ENCODE peak calls at places on chromosomes 6 and 20, in six cellular contexts. T is neural progenitor cell, Y is trophoblast cell, J is fibroblast of lung, F is OCI-LY7, E is K562. I is an unnamed sample.
A peak's percentile ranks its signal among the peaks of the same experiment; 100 is the strongest.

GRCh38 chr20:35264755-35265154 is 13.2 kb downstream of the MMP24OS start:
- DNase-seq in T (no peak), F (no peak), Y (peak; percentile 90), E (no peak), J (peak; percentile 59), I (no peak)

GRCh38 chr6:39280247-39280731 is 33.9 kb downstream of the KCNK17 start:
- DNase-seq in T (no peak), F (no peak), Y (no peak), J (no peak), E (peak; percentile 42), I (no peak)

GRCh38 chr20:58555078-58555765 is 40.0 kb upstream of the APCDD1L start:
- DNase-seq in Y (no peak), F (no peak), J (peak; percentile 93), T (no peak), E (no peak), I (no peak)

GRCh38 chr20:39446397-39446796 is 484.3 kb downstream of the DHX35 start:
- DNase-seq in F (no peak), E (no peak), J (no peak), T (no peak), Y (no peak), I (no peak)

GRCh38 chr20:20014659-20015058 is 2.5 kb upstream of the NAA20 start:
- DNase-seq in J (no peak), T (no peak), Y (no peak), F (no peak), E (no peak), I (no peak)

GRCh38 chr20:3919352-3919751 is 30.2 kb downstream of the PANK2 start:
- DNase-seq in F (no peak), Y (no peak), E (no peak), T (no peak), J (peak; percentile 36), I (no peak)

GRCh38 chr6:5728726-5729434 is 277.8 kb downstream of the NRN1 start:
- DNase-seq in T (no peak), E (no peak), J (peak; percentile 78), F (peak; percentile 4), Y (no peak), I (peak; percentile 48)

GRCh38 chr20:25288291-25289181 is 40.7 kb downstream of the PYGB start:
- DNase-seq in J (no peak), T (no peak), E (no peak), Y (no peak), F (peak; percentile 40), I (no peak)

GRCh38 chr20:34562643-34563042 is 4.1 kb downstream of the MAP1LC3A start:
- DNase-seq in T (peak; percentile 59), E (peak; percentile 32), J (peak; percentile 6), F (peak; percentile 23), Y (no peak), I (peak; percentile 71)

GRCh38 chr6:57040011-57040410 is 6.5 kb upstream of the KIAA1586 start:
- DNase-seq in F (peak; percentile 40), Y (no peak), E (no peak), J (no peak), T (peak; percentile 17), I (peak; percentile 56)

GRCh38 chr6:33746036-33746600 is 587 bp downstream of the IP6K3 start:
- DNase-seq in T (peak; percentile 57), E (peak; percentile 36), J (peak; percentile 56), F (no peak), Y (no peak), I (no peak)

GRCh38 chr6:100452998-100453397 is 11.7 kb downstream of the SIM1 start:
- DNase-seq in E (no peak), Y (no peak), F (no peak), T (no peak), J (no peak), I (no peak)

GRCh38 chr20:51489611-51490010 is 52.9 kb downstream of the NFATC2 start:
- DNase-seq in Y (no peak), T (no peak), J (peak; percentile 58), F (no peak), E (no peak), I (no peak)

GRCh38 chr6:14222956-14223355 is 105.4 kb downstream of the CD83 start:
- DNase-seq in E (no peak), Y (no peak), J (no peak), F (no peak), T (peak; percentile 49), I (no peak)

GRCh38 chr20:57688864-57689263 is 21.0 kb downstream of the PMEPA1 start:
- DNase-seq in Y (no peak), E (no peak), J (no peak), T (no peak), F (no peak), I (no peak)

GRCh38 chr20:4026093-4026601 is 10.8 kb upstream of the RNF24 start:
- DNase-seq in T (peak; percentile 26), F (no peak), Y (no peak), E (peak; percentile 22), J (peak; percentile 84), I (no peak)

GRCh38 chr20:46999821-47000465 is 105.3 kb downstream of the EYA2 start:
- DNase-seq in T (no peak), J (no peak), E (no peak), Y (no peak), F (peak; percentile 90), I (peak; percentile 86)

GRCh38 chr6:110949679-110950285 is 8.7 kb upstream of the GTF3C6 start:
- DNase-seq in F (peak; percentile 57), T (no peak), J (peak; percentile 19), Y (no peak), E (no peak), I (peak; percentile 78)

GRCh38 chr6:149888659-149889058 is 9.3 kb downstream of the RAET1E start:
- DNase-seq in J (peak; percentile 35), Y (no peak), E (no peak), F (no peak), T (no peak), I (no peak)

GRCh38 chr6:42090819-42091717 is 40.7 kb downstream of the TAF8 start:
- DNase-seq in J (no peak), T (no peak), Y (no peak), E (no peak), F (no peak), I (no peak)

GRCh38 chr20:1122388-1123315 is 4.2 kb downstream of the PSMF1 start:
- DNase-seq in F (no peak), T (no peak), Y (no peak), J (peak; percentile 31), E (no peak), I (no peak)

GRCh38 chr20:21453676-21454075 is 56.4 kb upstream of the NKX2-4 start:
- DNase-seq in T (no peak), E (no peak), J (no peak), F (no peak), Y (no peak), I (no peak)

GRCh38 chr6:137044366-137045220 is at the start of gene IL20RA:
- DNase-seq in T (peak; percentile 57), F (no peak), Y (peak; percentile 51), E (no peak), J (peak; percentile 14), I (no peak)

GRCh38 chr20:2005831-2006426 is 12.1 kb upstream of the PDYN start:
- DNase-seq in T (peak; percentile 93), E (peak; percentile 62), F (peak; percentile 56), Y (peak; percentile 59), J (peak; percentile 36), I (peak; percentile 92)

GRCh38 chr6:169454204-169454871 is 200.7 kb upstream of the THBS2 start:
- DNase-seq in F (no peak), Y (peak; percentile 88), E (peak; percentile 43), J (peak; percentile 68), T (no peak), I (no peak)

GRCh38 chr6:169451065-169451840 is 197.6 kb upstream of the THBS2 start:
- DNase-seq in T (no peak), F (no peak), Y (peak; percentile 70), E (no peak), J (no peak), I (no peak)

GRCh38 chr6:169453221-169453620 is 199.6 kb upstream of the THBS2 start:
- DNase-seq in J (no peak), E (no peak), Y (no peak), T (no peak), F (no peak), I (no peak)

GRCh38 chr6:169452117-169452868 is 198.6 kb upstream of the THBS2 start:
- DNase-seq in F (no peak), Y (peak; percentile 89), T (no peak), J (peak; percentile 90), E (peak; percentile 69), I (no peak)

GRCh38 chr6:169452869-169453186 is 199.2 kb upstream of the THBS2 start:
- DNase-seq in T (no peak), E (no peak), F (no peak), Y (no peak), J (no peak), I (no peak)
- H3K4me2 ChIP-seq in T (no peak overlapping the region), E (peak overlapping the region; percentile 86), F (no peak overlapping the region), Y (no peak overlapping the region), J (peak overlapping the region; percentile 95), I (no peak overlapping the region)

GRCh38 chr6:16049178-16049577 is 79.7 kb upstream of the MYLIP start:
- DNase-seq in F (no peak), Y (no peak), E (no peak), T (no peak), J (peak; percentile 23), I (no peak)

GRCh38 chr6:16043171-16044142 is 85.4 kb upstream of the MYLIP start:
- DNase-seq in F (no peak), J (no peak), Y (no peak), T (no peak), E (no peak), I (no peak)

GRCh38 chr6:16045238-16045637 is 83.6 kb upstream of the MYLIP start:
- DNase-seq in J (no peak), F (no peak), Y (no peak), E (no peak), T (no peak), I (no peak)

GRCh38 chr6:16044211-16044643 is 84.7 kb upstream of the MYLIP start:
- DNase-seq in F (no peak), T (no peak), E (no peak), J (no peak), Y (no peak), I (no peak)

GRCh38 chr6:16047435-16047834 is 81.5 kb upstream of the MYLIP start:
- DNase-seq in J (no peak), Y (no peak), T (no peak), F (no peak), E (peak; percentile 69), I (no peak)
- H3K27ac ChIP-seq in J (no peak overlapping the region), Y (no peak overlapping the region), T (no peak overlapping the region), F (no peak overlapping the region), E (peak overlapping the region; percentile 8), I (no peak overlapping the region)

DNA sequence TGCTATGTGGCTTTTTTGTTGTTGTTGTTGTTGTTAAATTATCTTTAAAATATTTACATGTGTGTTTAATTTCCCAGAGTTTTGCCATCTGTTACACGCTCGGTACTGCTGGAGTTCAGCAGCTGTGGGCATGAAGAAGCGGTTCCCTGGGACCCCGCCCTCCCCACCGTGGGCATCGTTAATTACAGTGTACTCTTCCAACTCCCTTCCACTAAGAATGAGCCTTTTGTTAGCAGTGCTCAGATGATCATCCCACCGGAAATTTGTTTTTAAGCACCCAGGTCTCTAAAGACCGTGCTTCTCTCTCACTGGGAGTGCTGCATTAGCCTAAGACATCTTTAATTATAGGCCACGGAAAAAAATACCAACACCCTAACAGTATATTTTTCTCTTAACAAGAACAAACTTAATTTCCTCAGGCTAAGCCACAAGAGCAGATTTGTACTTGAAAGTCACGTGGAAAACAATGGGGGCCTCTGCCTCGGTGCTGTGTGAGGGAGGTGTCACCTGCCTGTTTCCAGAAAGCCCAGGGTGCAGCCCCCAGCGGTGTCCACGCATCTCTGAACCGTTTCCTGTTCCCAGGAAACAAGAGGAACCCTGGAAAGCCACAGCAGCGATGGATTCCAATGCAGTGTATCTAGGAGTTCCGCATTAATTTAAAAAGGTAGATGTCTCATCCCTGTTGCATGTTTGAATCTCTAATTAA is 113.3 kb upstream of the FRMD1 start:
- DNase-seq in Y (no peak), T (peak; percentile 17), F (no peak), E (no peak), J (no peak), I (no peak)
- H3K4me2 ChIP-seq in Y (no peak overlapping the region), T (peak overlapping the region; percentile 12), F (no peak overlapping the region), E (no peak overlapping the region), J (no peak overlapping the region), I (no peak overlapping the region)

GRCh38 chr6:80143312-80143960 is 37.0 kb downstream of the BCKDHB start:
- DNase-seq in E (no peak), J (peak; percentile 88), F (no peak), Y (no peak), T (no peak), I (no peak)
- H3K27ac ChIP-seq in E (no peak overlapping the region), J (peak overlapping the region; percentile 10), F (no peak overlapping the region), Y (no peak overlapping the region), T (no peak overlapping the region), I (no peak overlapping the region)